ENCODE peak calls at places on chromosome 2, in six cellular contexts. I is stimulated activated naive B cell treated with anti-CD40 and anti-IgM and Interleukin-4, amounts not matched to agents 10 μg/mL and 1 μg/mL and 100 μg/mL, for 72 hours; A is B cell; Z is A549; E is colonic mucosa; F is nucleus accumbens. H is an unnamed sample.

GRCh38 chr2:232659359-232659758 is 26.0 kb downstream of the EFHD1 start:
- DNase-seq in I (no peak), A (no peak), Z (no peak), E (no peak), F (no peak), H (no peak)

GRCh38 chr2:231683292-231683898 is 24.9 kb upstream of the PTMA start:
- DNase-seq in I (no peak), A (no peak), Z (no peak), E (no peak), F (peak; percentile 71), H (no peak)

GRCh38 chr2:233033672-233034071 is 1.2 kb downstream of the NEU2 start:
- DNase-seq in I (no peak), A (no peak), Z (no peak), E (no peak), F (no peak), H (no peak)

GRCh38 chr2:12493031-12493513 is 223.7 kb upstream of the TRIB2 start:
- DNase-seq in I (no peak), A (no peak), Z (no peak), E (no peak), F (no peak), H (no peak)

GRCh38 chr2:168348076-168348475 is 100.7 kb upstream of the STK39 start:
- DNase-seq in I (no peak), A (peak; percentile 14), Z (peak; percentile 49), E (peak; percentile 46), F (no peak), H (no peak)

GRCh38 chr2:200177971-200178911 is 128.3 kb upstream of the SPATS2L start:
- DNase-seq in I (no peak), A (no peak), Z (peak; percentile 7), E (no peak), F (no peak), H (no peak)

GRCh38 chr2:230496891-230497290 is 80.9 kb downstream of the SP100 start:
- DNase-seq in I (no peak), A (peak; percentile 17), Z (no peak), E (no peak), F (no peak), H (no peak)

GRCh38 chr2:12488365-12488972 is 228.3 kb upstream of the TRIB2 start:
- DNase-seq in I (no peak), A (peak; percentile 39), Z (no peak), E (no peak), F (no peak), H (peak; percentile 47)

GRCh38 chr2:35973132-35973736 is 382.3 kb upstream of the CRIM1 start:
- DNase-seq in I (no peak), A (no peak), Z (peak; percentile 51), E (no peak), F (no peak), H (no peak)

GRCh38 chr2:111238336-111238735 is 117.6 kb downstream of the BCL2L11 start:
- DNase-seq in I (no peak), A (no peak), Z (no peak), E (no peak), F (no peak), H (no peak)

GRCh38 chr2:200091126-200091525 is 135.7 kb downstream of the MAIP1 start:
- DNase-seq in I (no peak), A (no peak), Z (no peak), E (no peak), F (no peak), H (no peak)

GRCh38 chr2:198168651-198169050 is 364.3 kb downstream of the PLCL1 start:
- DNase-seq in I (no peak), A (no peak), Z (no peak), E (no peak), F (no peak), H (no peak)

GRCh38 chr2:26295511-26295910 is 50.4 kb upstream of the SELENOI start:
- DNase-seq in I (no peak), A (no peak), Z (no peak), E (no peak), F (no peak), H (no peak)